ENCODE peak calls at places on chromosomes 1 and 21, in eight cellular contexts. One of them, this sample, is unnamed.

GRCh38 chr1:112866981-112867380 is 89.0 kb downstream of the SLC16A1 start:
- DNase-seq in colonic mucosa: no peak
- DNase-seq in sigmoid colon: no peak
- DNase-seq in AG04450: no peak
- DNase-seq in keratinocyte: no peak
- DNase-seq in tibial nerve: no peak
- DNase-seq in GM06990: no peak
- DNase-seq in tibial artery: no peak
- DNase-seq in this sample: peak; percentile 27

GRCh38 chr1:204943495-204943894 is 72.8 kb downstream of the NFASC start:
- DNase-seq in tibial artery: no peak
- DNase-seq in GM06990: no peak
- DNase-seq in AG04450: no peak
- DNase-seq in keratinocyte: no peak
- DNase-seq in tibial nerve: no peak
- DNase-seq in colonic mucosa: no peak
- DNase-seq in sigmoid colon: no peak
- DNase-seq in this sample: no peak

GRCh38 chr1:5854754-5855153 is 137.5 kb downstream of the NPHP4 start:
- DNase-seq in GM06990: no peak
- DNase-seq in AG04450: no peak
- DNase-seq in sigmoid colon: no peak
- DNase-seq in tibial artery: no peak
- DNase-seq in colonic mucosa: no peak
- DNase-seq in keratinocyte: no peak
- DNase-seq in tibial nerve: no peak
- DNase-seq in this sample: no peak

GRCh38 chr1:3246251-3246650 is 177.2 kb downstream of the PRDM16 start:
- DNase-seq in keratinocyte: no peak
- DNase-seq in GM06990: no peak
- DNase-seq in tibial nerve: no peak
- DNase-seq in tibial artery: no peak
- DNase-seq in sigmoid colon: no peak
- DNase-seq in colonic mucosa: no peak
- DNase-seq in AG04450: no peak
- DNase-seq in this sample: no peak

GRCh38 chr1:163168053-163168452 is 34.7 kb downstream of the RGS5 start:
- DNase-seq in colonic mucosa: no peak
- DNase-seq in sigmoid colon: no peak
- DNase-seq in AG04450: peak; percentile 85
- DNase-seq in tibial nerve: no peak
- DNase-seq in tibial artery: no peak
- DNase-seq in GM06990: no peak
- DNase-seq in keratinocyte: peak; percentile 64
- DNase-seq in this sample: peak; percentile 95

GRCh38 chr1:17979815-17980214 is 127.8 kb upstream of the IGSF21 start:
- DNase-seq in colonic mucosa: no peak
- DNase-seq in GM06990: no peak
- DNase-seq in sigmoid colon: no peak
- DNase-seq in tibial nerve: no peak
- DNase-seq in AG04450: no peak
- DNase-seq in keratinocyte: no peak
- DNase-seq in tibial artery: no peak
- DNase-seq in this sample: no peak

GRCh38 chr1:234699795-234700665 is 90.1 kb upstream of the IRF2BP2 start:
- DNase-seq in sigmoid colon: peak; percentile 80
- DNase-seq in keratinocyte: no peak
- DNase-seq in AG04450: no peak
- DNase-seq in GM06990: peak; percentile 60
- DNase-seq in colonic mucosa: peak; percentile 49
- DNase-seq in tibial artery: peak; percentile 48
- DNase-seq in tibial nerve: peak; percentile 52
- DNase-seq in this sample: peak; percentile 51

GRCh38 chr1:180542530-180543171 is 16.1 kb upstream of the OVAAL start:
- DNase-seq in AG04450: no peak
- DNase-seq in colonic mucosa: no peak
- DNase-seq in sigmoid colon: no peak
- DNase-seq in tibial nerve: no peak
- DNase-seq in GM06990: no peak
- DNase-seq in keratinocyte: no peak
- DNase-seq in tibial artery: no peak
- DNase-seq in this sample: no peak

GRCh38 chr1:231264642-231265041 is 23.6 kb downstream of the GNPAT start:
- DNase-seq in tibial nerve: no peak
- DNase-seq in keratinocyte: no peak
- DNase-seq in GM06990: no peak
- DNase-seq in colonic mucosa: no peak
- DNase-seq in tibial artery: no peak
- DNase-seq in sigmoid colon: no peak
- DNase-seq in AG04450: no peak
- DNase-seq in this sample: no peak

GRCh38 chr1:8495928-8496401 is 178.1 kb downstream of the SLC45A1 start:
- DNase-seq in colonic mucosa: no peak
- DNase-seq in GM06990: no peak
- DNase-seq in AG04450: no peak
- DNase-seq in sigmoid colon: no peak
- DNase-seq in tibial artery: no peak
- DNase-seq in tibial nerve: no peak
- DNase-seq in keratinocyte: no peak
- DNase-seq in this sample: peak; percentile 39

GRCh38 chr1:4708853-4709507 is 54.6 kb downstream of the AJAP1 start:
- DNase-seq in tibial artery: no peak
- DNase-seq in keratinocyte: no peak
- DNase-seq in colonic mucosa: no peak
- DNase-seq in AG04450: no peak
- DNase-seq in tibial nerve: no peak
- DNase-seq in sigmoid colon: no peak
- DNase-seq in GM06990: no peak
- DNase-seq in this sample: no peak

GRCh38 chr1:84300991-84301758 is at the start of gene SAMD13:
- DNase-seq in keratinocyte: no peak
- DNase-seq in AG04450: peak; percentile 29
- DNase-seq in GM06990: no peak
- DNase-seq in colonic mucosa: peak; percentile 95
- DNase-seq in sigmoid colon: peak; percentile 84
- DNase-seq in tibial nerve: peak; percentile 80
- DNase-seq in tibial artery: peak; percentile 81
- DNase-seq in this sample: peak; percentile 63

GRCh38 chr1:11692899-11693590 is 1.5 kb downstream of the DRAXIN start:
- DNase-seq in sigmoid colon: no peak
- DNase-seq in tibial nerve: no peak
- DNase-seq in tibial artery: peak; percentile 30
- DNase-seq in keratinocyte: peak; percentile 36
- DNase-seq in AG04450: no peak
- DNase-seq in GM06990: no peak
- DNase-seq in colonic mucosa: peak; percentile 23
- DNase-seq in this sample: peak; percentile 84

GRCh38 chr21:33136898-33137502 is 67.1 kb downstream of the OLIG1 start:
- DNase-seq in colonic mucosa: no peak
- DNase-seq in keratinocyte: no peak
- DNase-seq in tibial nerve: no peak
- DNase-seq in tibial artery: no peak
- DNase-seq in AG04450: no peak
- DNase-seq in sigmoid colon: no peak
- DNase-seq in GM06990: no peak
- DNase-seq in this sample: no peak

GRCh38 chr1:207430602-207431001 is 23.5 kb upstream of the CR2 start:
- DNase-seq in sigmoid colon: no peak
- DNase-seq in colonic mucosa: no peak
- DNase-seq in AG04450: no peak
- DNase-seq in tibial artery: no peak
- DNase-seq in keratinocyte: no peak
- DNase-seq in GM06990: peak; percentile 64
- DNase-seq in tibial nerve: no peak
- DNase-seq in this sample: no peak

GRCh38 chr1:207433435-207433834 is 20.7 kb upstream of the CR2 start:
- DNase-seq in sigmoid colon: no peak
- DNase-seq in colonic mucosa: no peak
- DNase-seq in GM06990: no peak
- DNase-seq in AG04450: no peak
- DNase-seq in tibial artery: no peak
- DNase-seq in keratinocyte: no peak
- DNase-seq in tibial nerve: no peak
- DNase-seq in this sample: no peak

GRCh38 chr1:207429963-207430362 is 24.2 kb upstream of the CR2 start:
- DNase-seq in AG04450: no peak
- DNase-seq in colonic mucosa: no peak
- DNase-seq in tibial artery: no peak
- DNase-seq in GM06990: no peak
- DNase-seq in keratinocyte: no peak
- DNase-seq in sigmoid colon: no peak
- DNase-seq in tibial nerve: no peak
- DNase-seq in this sample: no peak

GRCh38 chr1:207428783-207429182 is 25.3 kb upstream of the CR2 start:
- DNase-seq in sigmoid colon: no peak
- DNase-seq in GM06990: no peak
- DNase-seq in AG04450: no peak
- DNase-seq in tibial nerve: no peak
- DNase-seq in colonic mucosa: no peak
- DNase-seq in keratinocyte: no peak
- DNase-seq in tibial artery: no peak
- DNase-seq in this sample: no peak

GRCh38 chr1:207431508-207431907 is 22.6 kb upstream of the CR2 start:
- DNase-seq in tibial nerve: no peak
- DNase-seq in colonic mucosa: no peak
- DNase-seq in sigmoid colon: no peak
- DNase-seq in GM06990: no peak
- DNase-seq in tibial artery: no peak
- DNase-seq in AG04450: no peak
- DNase-seq in keratinocyte: no peak
- DNase-seq in this sample: no peak
- H3K4me3 ChIP-seq in tibial nerve: no peak overlapping the region
- H3K4me3 ChIP-seq in colonic mucosa: no peak overlapping the region
- H3K4me3 ChIP-seq in sigmoid colon: no peak overlapping the region
- H3K4me3 ChIP-seq in GM06990: no peak overlapping the region
- H3K4me3 ChIP-seq in tibial artery: no peak overlapping the region
- H3K4me3 ChIP-seq in AG04450: no peak overlapping the region
- H3K4me3 ChIP-seq in keratinocyte: no peak overlapping the region
- H3K4me3 ChIP-seq in this sample: no peak overlapping the region

GRCh38 chr1:225437710-225438437 is 10.0 kb upstream of the LBR start:
- DNase-seq in keratinocyte: no peak
- DNase-seq in sigmoid colon: peak; percentile 73
- DNase-seq in AG04450: no peak
- DNase-seq in GM06990: no peak
- DNase-seq in tibial nerve: no peak
- DNase-seq in colonic mucosa: peak; percentile 44
- DNase-seq in tibial artery: no peak
- DNase-seq in this sample: no peak
- TF ChIP-seq CTCF in keratinocyte: peak; percentile 61
- TF ChIP-seq CTCF in sigmoid colon: no peak
- TF ChIP-seq CTCF in AG04450: peak; percentile 77
- TF ChIP-seq CTCF in GM06990: peak; percentile 43
- TF ChIP-seq CTCF in tibial nerve: no peak
- TF ChIP-seq CTCF in colonic mucosa: peak; percentile 20
- TF ChIP-seq CTCF in tibial artery: no peak
- TF ChIP-seq CTCF in this sample: peak; percentile 49

GRCh38 chr1:201330541-201330940 is 46.9 kb downstream of the TNNT2 start:
- DNase-seq in AG04450: no peak
- DNase-seq in keratinocyte: no peak
- DNase-seq in colonic mucosa: no peak
- DNase-seq in GM06990: no peak
- DNase-seq in tibial artery: no peak
- DNase-seq in tibial nerve: no peak
- DNase-seq in sigmoid colon: peak; percentile 27
- DNase-seq in this sample: no peak
- H3K27me3 ChIP-seq in AG04450: peaks cover 42% of the 10 kb centered on the region
- H3K27me3 ChIP-seq in keratinocyte: no peaks in the 10 kb centered on the region
- H3K27me3 ChIP-seq in colonic mucosa: no peaks in the 10 kb centered on the region
- H3K27me3 ChIP-seq in GM06990: peaks cover 1% of the 10 kb centered on the region
- H3K27me3 ChIP-seq in tibial artery: no peaks in the 10 kb centered on the region
- H3K27me3 ChIP-seq in tibial nerve: no peaks in the 10 kb centered on the region
- H3K27me3 ChIP-seq in sigmoid colon: no peaks in the 10 kb centered on the region
- H3K27me3 ChIP-seq in this sample: no peaks in the 10 kb centered on the region

GRCh38 chr1:26921462-26922200 is at the start of gene NUDC:
- DNase-seq in AG04450: peak; percentile 90
- DNase-seq in tibial nerve: peak; percentile 95
- DNase-seq in tibial artery: peak; percentile 96
- DNase-seq in GM06990: peak; percentile 98
- DNase-seq in colonic mucosa: peak; percentile 99
- DNase-seq in keratinocyte: peak; percentile 58
- DNase-seq in sigmoid colon: peak; percentile 99
- DNase-seq in this sample: peak; percentile 93

GRCh38 chr1:26921126-26921461 is 449 bp upstream of the NUDC start:
- DNase-seq in GM06990: no peak
- DNase-seq in AG04450: no peak
- DNase-seq in tibial artery: peak; percentile 24
- DNase-seq in keratinocyte: no peak
- DNase-seq in tibial nerve: no peak
- DNase-seq in sigmoid colon: no peak
- DNase-seq in colonic mucosa: no peak
- DNase-seq in this sample: no peak

GRCh38 chr1:26922201-26922729 is 722 bp downstream of the NUDC start:
- DNase-seq in keratinocyte: no peak
- DNase-seq in AG04450: no peak
- DNase-seq in colonic mucosa: no peak
- DNase-seq in GM06990: no peak
- DNase-seq in sigmoid colon: no peak
- DNase-seq in tibial nerve: no peak
- DNase-seq in tibial artery: no peak
- DNase-seq in this sample: peak; percentile 17

GRCh38 chr1:26923711-26924110 is 2.2 kb downstream of the NUDC start:
- DNase-seq in AG04450: no peak
- DNase-seq in tibial artery: no peak
- DNase-seq in colonic mucosa: no peak
- DNase-seq in sigmoid colon: no peak
- DNase-seq in GM06990: no peak
- DNase-seq in keratinocyte: no peak
- DNase-seq in tibial nerve: no peak
- DNase-seq in this sample: peak; percentile 50

DNA sequence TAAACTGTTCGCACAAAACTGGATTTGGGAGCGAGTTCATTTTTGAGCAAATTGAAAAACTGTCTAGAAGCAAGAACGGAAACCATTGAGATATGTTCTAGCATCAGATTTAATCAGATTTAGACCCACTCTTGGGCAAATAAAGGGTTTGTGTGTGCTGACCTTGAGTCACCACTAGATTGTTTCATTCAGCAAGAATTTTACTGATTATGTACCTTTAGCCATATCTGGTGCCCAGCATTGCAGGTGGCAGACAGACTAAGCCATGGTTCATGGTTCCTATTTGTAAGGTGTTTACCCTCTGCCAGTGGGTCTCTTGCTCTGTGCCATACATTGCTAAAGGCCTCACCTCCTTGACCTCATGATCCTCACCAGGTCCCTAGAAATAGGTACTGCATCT is 1.4 kb downstream of the NUDC start:
- DNase-seq in colonic mucosa: no peak
- DNase-seq in AG04450: no peak
- DNase-seq in GM06990: no peak
- DNase-seq in tibial artery: no peak
- DNase-seq in keratinocyte: no peak
- DNase-seq in tibial nerve: no peak
- DNase-seq in sigmoid colon: no peak
- DNase-seq in this sample: peak; percentile 41
- H3K4me3 ChIP-seq in colonic mucosa: peak overlapping the region; percentile 92
- H3K4me3 ChIP-seq in AG04450: peak overlapping the region; percentile 86
- H3K4me3 ChIP-seq in GM06990: peak overlapping the region; percentile 89
- H3K4me3 ChIP-seq in tibial artery: peak overlapping the region; percentile 95
- H3K4me3 ChIP-seq in keratinocyte: peak overlapping the region; percentile 89
- H3K4me3 ChIP-seq in tibial nerve: no peak overlapping the region
- H3K4me3 ChIP-seq in sigmoid colon: no peak overlapping the region
- H3K4me3 ChIP-seq in this sample: no peak overlapping the region

This sample was measured in bronchial epithelial cell.